ENCODE peak calls at places on chromosomes 11 and 22, in seven cellular contexts. One of them, this sample, is unnamed.

GRCh38 chr11:64364911-64365310 is 5.9 kb downstream of the RPS6KA4 start:
- DNase-seq in HT1080: no peak
- DNase-seq in activated effector memory CD4-positive, alpha-beta T cell treated with Interleukin-2 at 50 U/mL for 16 hours: no peak
- DNase-seq in WTC11: no peak
- DNase-seq in NCI-H69: no peak
- DNase-seq in fibroblast of lung: no peak
- DNase-seq in gastrocnemius medialis: no peak
- DNase-seq in this sample: no peak

GRCh38 chr11:126246636-126247035 is 22.1 kb downstream of the SRPRA start:
- DNase-seq in HT1080: no peak
- DNase-seq in activated effector memory CD4-positive, alpha-beta T cell treated with Interleukin-2 at 50 U/mL for 16 hours: no peak
- DNase-seq in WTC11: no peak
- DNase-seq in NCI-H69: no peak
- DNase-seq in fibroblast of lung: peak
- DNase-seq in gastrocnemius medialis: no peak
- DNase-seq in this sample: no peak

GRCh38 chr11:96188625-96189006 is 154.4 kb downstream of the MAML2 start:
- DNase-seq in HT1080: peak
- DNase-seq in activated effector memory CD4-positive, alpha-beta T cell treated with Interleukin-2 at 50 U/mL for 16 hours: no peak
- DNase-seq in WTC11: no peak
- DNase-seq in NCI-H69: no peak
- DNase-seq in fibroblast of lung: peak
- DNase-seq in gastrocnemius medialis: no peak
- DNase-seq in this sample: no peak

GRCh38 chr22:36134167-36134566 is 26.4 kb downstream of the APOL3 start:
- DNase-seq in HT1080: no peak
- DNase-seq in activated effector memory CD4-positive, alpha-beta T cell treated with Interleukin-2 at 50 U/mL for 16 hours: no peak
- DNase-seq in WTC11: no peak
- DNase-seq in NCI-H69: no peak
- DNase-seq in fibroblast of lung: no peak
- DNase-seq in gastrocnemius medialis: no peak
- DNase-seq in this sample: no peak

GRCh38 chr11:62922653-62923371 is 1.6 kb upstream of the CHRM1 start:
- DNase-seq in HT1080: no peak
- DNase-seq in activated effector memory CD4-positive, alpha-beta T cell treated with Interleukin-2 at 50 U/mL for 16 hours: no peak
- DNase-seq in WTC11: peak
- DNase-seq in NCI-H69: peak
- DNase-seq in fibroblast of lung: no peak
- DNase-seq in gastrocnemius medialis: no peak
- DNase-seq in this sample: peak

GRCh38 chr11:128231845-128232410 is 355.4 kb downstream of the ETS1 start:
- DNase-seq in HT1080: no peak
- DNase-seq in activated effector memory CD4-positive, alpha-beta T cell treated with Interleukin-2 at 50 U/mL for 16 hours: no peak
- DNase-seq in WTC11: no peak
- DNase-seq in NCI-H69: no peak
- DNase-seq in fibroblast of lung: no peak
- DNase-seq in gastrocnemius medialis: no peak
- DNase-seq in this sample: no peak

GRCh38 chr22:23357028-23357427 is 176.7 kb downstream of the BCR start:
- DNase-seq in HT1080: no peak
- DNase-seq in activated effector memory CD4-positive, alpha-beta T cell treated with Interleukin-2 at 50 U/mL for 16 hours: no peak
- DNase-seq in WTC11: no peak
- DNase-seq in NCI-H69: no peak
- DNase-seq in fibroblast of lung: no peak
- DNase-seq in gastrocnemius medialis: no peak
- DNase-seq in this sample: no peak

GRCh38 chr11:119091966-119092879 is 7.5 kb downstream of the HMBS start:
- DNase-seq in HT1080: peak
- DNase-seq in activated effector memory CD4-positive, alpha-beta T cell treated with Interleukin-2 at 50 U/mL for 16 hours: no peak
- DNase-seq in WTC11: no peak
- DNase-seq in NCI-H69: peak
- DNase-seq in fibroblast of lung: no peak
- DNase-seq in gastrocnemius medialis: no peak
- DNase-seq in this sample: no peak

GRCh38 chr11:126477526-126478275 is 122.2 kb downstream of the ST3GAL4 start:
- DNase-seq in HT1080: no peak
- DNase-seq in activated effector memory CD4-positive, alpha-beta T cell treated with Interleukin-2 at 50 U/mL for 16 hours: no peak
- DNase-seq in WTC11: no peak
- DNase-seq in NCI-H69: no peak
- DNase-seq in fibroblast of lung: no peak
- DNase-seq in gastrocnemius medialis: no peak
- DNase-seq in this sample: no peak

GRCh38 chr11:69464621-69464960 is 16.9 kb upstream of the LINC01488 start:
- DNase-seq in HT1080: no peak
- DNase-seq in activated effector memory CD4-positive, alpha-beta T cell treated with Interleukin-2 at 50 U/mL for 16 hours: no peak
- DNase-seq in WTC11: no peak
- DNase-seq in NCI-H69: no peak
- DNase-seq in fibroblast of lung: no peak
- DNase-seq in gastrocnemius medialis: no peak
- DNase-seq in this sample: no peak

GRCh38 chr11:78419327-78419726 is 1.7 kb upstream of the GAB2 start:
- DNase-seq in HT1080: peak
- DNase-seq in activated effector memory CD4-positive, alpha-beta T cell treated with Interleukin-2 at 50 U/mL for 16 hours: no peak
- DNase-seq in WTC11: no peak
- DNase-seq in NCI-H69: peak
- DNase-seq in fibroblast of lung: peak
- DNase-seq in gastrocnemius medialis: peak
- DNase-seq in this sample: peak

GRCh38 chr11:121870202-121871045 is 245.6 kb downstream of the BLID start:
- DNase-seq in HT1080: no peak
- DNase-seq in activated effector memory CD4-positive, alpha-beta T cell treated with Interleukin-2 at 50 U/mL for 16 hours: no peak
- DNase-seq in WTC11: no peak
- DNase-seq in NCI-H69: peak
- DNase-seq in fibroblast of lung: peak
- DNase-seq in gastrocnemius medialis: peak
- DNase-seq in this sample: no peak

GRCh38 chr11:2207212-2207611 is 35.6 kb upstream of the TH start:
- DNase-seq in HT1080: no peak
- DNase-seq in activated effector memory CD4-positive, alpha-beta T cell treated with Interleukin-2 at 50 U/mL for 16 hours: no peak
- DNase-seq in WTC11: no peak
- DNase-seq in NCI-H69: no peak
- DNase-seq in fibroblast of lung: no peak
- DNase-seq in gastrocnemius medialis: no peak
- DNase-seq in this sample: no peak

GRCh38 chr11:15258433-15259350 is 144.0 kb downstream of the INSC start:
- DNase-seq in HT1080: peak
- DNase-seq in activated effector memory CD4-positive, alpha-beta T cell treated with Interleukin-2 at 50 U/mL for 16 hours: no peak
- DNase-seq in WTC11: no peak
- DNase-seq in NCI-H69: peak
- DNase-seq in fibroblast of lung: peak
- DNase-seq in gastrocnemius medialis: no peak
- DNase-seq in this sample: no peak

GRCh38 chr11:10494636-10495463 is 39.8 kb downstream of the AMPD3 start:
- DNase-seq in HT1080: no peak
- DNase-seq in activated effector memory CD4-positive, alpha-beta T cell treated with Interleukin-2 at 50 U/mL for 16 hours: no peak
- DNase-seq in WTC11: no peak
- DNase-seq in NCI-H69: no peak
- DNase-seq in fibroblast of lung: no peak
- DNase-seq in gastrocnemius medialis: peak
- DNase-seq in this sample: no peak

GRCh38 chr22:24051028-24051427 is 39.9 kb downstream of the CABIN1 start:
- DNase-seq in HT1080: no peak
- DNase-seq in activated effector memory CD4-positive, alpha-beta T cell treated with Interleukin-2 at 50 U/mL for 16 hours: no peak
- DNase-seq in WTC11: no peak
- DNase-seq in NCI-H69: no peak
- DNase-seq in fibroblast of lung: no peak
- DNase-seq in gastrocnemius medialis: no peak
- DNase-seq in this sample: no peak

GRCh38 chr11:125514336-125515101 is 18.5 kb upstream of the FEZ1 start:
- DNase-seq in HT1080: peak
- DNase-seq in activated effector memory CD4-positive, alpha-beta T cell treated with Interleukin-2 at 50 U/mL for 16 hours: peak
- DNase-seq in WTC11: no peak
- DNase-seq in NCI-H69: peak
- DNase-seq in fibroblast of lung: peak
- DNase-seq in gastrocnemius medialis: no peak
- DNase-seq in this sample: no peak

GRCh38 chr11:65574963-65575567 is 788 bp upstream of the EHBP1L1 start:
- DNase-seq in HT1080: no peak
- DNase-seq in activated effector memory CD4-positive, alpha-beta T cell treated with Interleukin-2 at 50 U/mL for 16 hours: no peak
- DNase-seq in WTC11: no peak
- DNase-seq in NCI-H69: peak
- DNase-seq in fibroblast of lung: no peak
- DNase-seq in gastrocnemius medialis: peak
- DNase-seq in this sample: no peak

GRCh38 chr22:40932396-40932795 is 18.8 kb upstream of the RBX1 start:
- DNase-seq in HT1080: no peak
- DNase-seq in activated effector memory CD4-positive, alpha-beta T cell treated with Interleukin-2 at 50 U/mL for 16 hours: no peak
- DNase-seq in WTC11: no peak
- DNase-seq in NCI-H69: no peak
- DNase-seq in fibroblast of lung: no peak
- DNase-seq in gastrocnemius medialis: no peak
- DNase-seq in this sample: no peak

GRCh38 chr22:38788417-38788816 is 5.5 kb downstream of the DNAL4 start:
- DNase-seq in HT1080: peak
- DNase-seq in activated effector memory CD4-positive, alpha-beta T cell treated with Interleukin-2 at 50 U/mL for 16 hours: no peak
- DNase-seq in WTC11: no peak
- DNase-seq in NCI-H69: peak
- DNase-seq in fibroblast of lung: peak
- DNase-seq in gastrocnemius medialis: peak
- DNase-seq in this sample: no peak

GRCh38 chr11:7999795-8000194 is 12.7 kb downstream of the EIF3F start:
- DNase-seq in HT1080: no peak
- DNase-seq in activated effector memory CD4-positive, alpha-beta T cell treated with Interleukin-2 at 50 U/mL for 16 hours: no peak
- DNase-seq in WTC11: no peak
- DNase-seq in NCI-H69: no peak
- DNase-seq in fibroblast of lung: no peak
- DNase-seq in gastrocnemius medialis: no peak
- DNase-seq in this sample: no peak

GRCh38 chr22:31739795-31740201 is 10.1 kb downstream of the PRR14L start:
- DNase-seq in HT1080: no peak
- DNase-seq in activated effector memory CD4-positive, alpha-beta T cell treated with Interleukin-2 at 50 U/mL for 16 hours: no peak
- DNase-seq in WTC11: no peak
- DNase-seq in NCI-H69: no peak
- DNase-seq in fibroblast of lung: no peak
- DNase-seq in gastrocnemius medialis: no peak
- DNase-seq in this sample: no peak

GRCh38 chr22:50281957-50282356 is 11.8 kb upstream of the MAPK11 start:
- DNase-seq in HT1080: no peak
- DNase-seq in activated effector memory CD4-positive, alpha-beta T cell treated with Interleukin-2 at 50 U/mL for 16 hours: no peak
- DNase-seq in WTC11: no peak
- DNase-seq in NCI-H69: no peak
- DNase-seq in fibroblast of lung: peak
- DNase-seq in gastrocnemius medialis: no peak
- DNase-seq in this sample: no peak

GRCh38 chr11:2790581-2790925 is 90.8 kb upstream of the KCNQ1OT1 start:
- DNase-seq in HT1080: no peak
- DNase-seq in activated effector memory CD4-positive, alpha-beta T cell treated with Interleukin-2 at 50 U/mL for 16 hours: no peak
- DNase-seq in WTC11: peak
- DNase-seq in NCI-H69: no peak
- DNase-seq in fibroblast of lung: no peak
- DNase-seq in gastrocnemius medialis: peak
- DNase-seq in this sample: peak

GRCh38 chr22:36110306-36110791 is 50.2 kb downstream of the APOL3 start:
- DNase-seq in HT1080: no peak
- DNase-seq in activated effector memory CD4-positive, alpha-beta T cell treated with Interleukin-2 at 50 U/mL for 16 hours: no peak
- DNase-seq in WTC11: peak
- DNase-seq in NCI-H69: no peak
- DNase-seq in fibroblast of lung: peak
- DNase-seq in gastrocnemius medialis: no peak
- DNase-seq in this sample: no peak